ENCODE peak calls at places on chromosomes 7 and 10, in five cellular contexts. I is colonic mucosa, C is adrenal gland, W is cardiac fibroblast, L is KBM-7. Z is an unnamed sample.

GRCh38 chr10:93572606-93573005 is 6.1 kb downstream of the FFAR4 start:
- DNase-seq in L (no peak), C (no peak), W (no peak), I (no peak), Z (no peak)

GRCh38 chr7:85103352-85103751 is 83.5 kb downstream of the SEMA3D start:
- DNase-seq in L (no peak), C (no peak), I (peak), W (peak), Z (no peak)

GRCh38 chr10:24748214-24748613 is 24.5 kb upstream of the ARHGAP21 start:
- DNase-seq in C (no peak), L (no peak), I (no peak), W (no peak), Z (no peak)

GRCh38 chr10:75547391-75548298 is 116.2 kb downstream of the LRMDA start:
- DNase-seq in L (peak), I (no peak), W (peak), C (no peak), Z (no peak)

GRCh38 chr7:152504367-152504766 is 68.6 kb upstream of the KMT2C start:
- DNase-seq in I (no peak), L (no peak), W (no peak), C (no peak), Z (no peak)

GRCh38 chr7:37366445-37366844 is 82.2 kb downstream of the ELMO1 start:
- DNase-seq in C (no peak), W (no peak), L (no peak), I (no peak), Z (no peak)

GRCh38 chr10:101041252-101041761 is 10.3 kb downstream of the SFXN3 start:
- DNase-seq in W (peak), I (peak), C (peak), L (peak), Z (peak)

GRCh38 chr7:494906-495305 is 24.7 kb downstream of the PDGFA start:
- DNase-seq in L (no peak), C (no peak), I (no peak), W (no peak), Z (no peak)

GRCh38 chr10:117186832-117187615 is 10.3 kb upstream of the KCNK18 start:
- DNase-seq in L (peak), W (peak), I (no peak), C (no peak), Z (no peak)

GRCh38 chr10:58023341-58024073 is 244.2 kb downstream of the IPMK start:
- DNase-seq in C (no peak), L (no peak), I (no peak), W (peak), Z (no peak)

GRCh38 chr10:31866118-31866670 is 62.4 kb downstream of the ARHGAP12 start:
- DNase-seq in L (no peak), W (peak), C (no peak), I (peak), Z (no peak)

GRCh38 chr7:131653418-131654248 is 97.2 kb upstream of the PODXL start:
- DNase-seq in L (no peak), I (no peak), W (peak), C (no peak), Z (no peak)

GRCh38 chr7:66007232-66007631 is 25.2 kb upstream of the GUSB start:
- DNase-seq in I (no peak), C (no peak), W (no peak), L (no peak), Z (no peak)

GRCh38 chr7:55178292-55178862 is 159.6 kb downstream of the EGFR start:
- DNase-seq in C (no peak), L (no peak), I (no peak), W (no peak), Z (no peak)

GRCh38 chr10:43128958-43129706 is 9.1 kb upstream of the CSGALNACT2 start:
- DNase-seq in W (peak), L (peak), I (peak), C (no peak), Z (peak)

GRCh38 chr10:93152136-93152535 is 78.4 kb downstream of the CYP26A1 start:
- DNase-seq in I (no peak), W (peak), C (no peak), L (no peak), Z (no peak)

GRCh38 chr7:106504620-106505019 is 156.3 kb downstream of the CCDC71L start:
- DNase-seq in L (no peak), C (no peak), W (peak), I (no peak), Z (no peak)

GRCh38 chr7:8389898-8390642 is 43.3 kb upstream of the NXPH1 start:
- DNase-seq in I (peak), W (no peak), C (peak), L (no peak), Z (no peak)